ENCODE peak calls at places on chromosomes 1 and 21, in eight cellular contexts. Z is testis, W is Peyer's patch, M is IMR-90, R is neural progenitor cell, F is adrenal gland, Q is tibial nerve, S is tibial artery. O is an unnamed sample. For H3K4me1, the result is how much of the 10 kb centered on the place peaks cover.

GRCh38 chr1:27399251-27399885 is 6.9 kb downstream of the GPR3 start:
- DNase-seq in Z (no peak), W (no peak), M (no peak), R (peak), F (no peak), Q (no peak), S (no peak), O (no peak)

GRCh38 chr1:77536813-77537212 is 145.6 kb downstream of the ZZZ3 start:
- DNase-seq in Z (no peak), W (no peak), M (peak), R (no peak), F (no peak), Q (no peak), S (no peak), O (peak)

GRCh38 chr1:94079056-94079990 is 41.6 kb downstream of the ABCA4 start:
- DNase-seq in Z (no peak), W (no peak), M (no peak), R (peak), F (no peak), Q (no peak), S (no peak), O (no peak)

GRCh38 chr1:147171399-147172167 is 687 bp downstream of the PRKAB2 start:
- DNase-seq in Z (peak), W (no peak), M (no peak), R (peak), F (no peak), Q (no peak), S (peak), O (peak)

GRCh38 chr1:240946926-240947325 is 335.0 kb upstream of the GREM2 start:
- DNase-seq in Z (peak), W (no peak), M (peak), R (peak), F (peak), Q (peak), S (no peak), O (no peak)

GRCh38 chr1:63670164-63670563 is 77.0 kb downstream of the PGM1 start:
- DNase-seq in Z (no peak), W (no peak), M (no peak), R (no peak), F (no peak), Q (no peak), S (no peak), O (no peak)

GRCh38 chr1:108962681-108963051 is 618 bp downstream of the CLCC1 start:
- DNase-seq in Z (peak), W (peak), M (peak), R (no peak), F (peak), Q (peak), S (peak), O (no peak)

GRCh38 chr1:26697978-26698849 is 2.4 kb downstream of the ARID1A start:
- DNase-seq in Z (peak), W (peak), M (peak), R (peak), F (peak), Q (peak), S (peak), O (peak)

GRCh38 chr21:44324106-44324853 is 14.9 kb downstream of the CFAP410 start:
- DNase-seq in Z (no peak), W (no peak), M (no peak), R (no peak), F (no peak), Q (no peak), S (no peak), O (no peak)

GRCh38 chr1:203615182-203615581 is 11.4 kb upstream of the ATP2B4 start:
- DNase-seq in Z (no peak), W (no peak), M (no peak), R (no peak), F (no peak), Q (no peak), S (no peak), O (no peak)

GRCh38 chr1:44696789-44697188 is 22.3 kb downstream of the ARMH1 start:
- DNase-seq in Z (no peak), W (peak), M (no peak), R (no peak), F (no peak), Q (no peak), S (peak), O (no peak)

GRCh38 chr1:206005234-206005633 is 2.0 kb upstream of the RAB7B start:
- DNase-seq in Z (no peak), W (no peak), M (no peak), R (no peak), F (no peak), Q (no peak), S (no peak), O (no peak)

GRCh38 chr1:206067486-206068302 is 14.7 kb downstream of the RHEX start:
- DNase-seq in Z (no peak), W (peak), M (no peak), R (no peak), F (no peak), Q (no peak), S (no peak), O (no peak)

GRCh38 chr1:162035241-162035640 is 11.6 kb upstream of the OLFML2B start:
- DNase-seq in Z (no peak), W (no peak), M (no peak), R (no peak), F (no peak), Q (no peak), S (no peak), O (peak)

GRCh38 chr1:162036156-162036555 is 12.5 kb upstream of the OLFML2B start:
- DNase-seq in Z (no peak), W (no peak), M (no peak), R (no peak), F (no peak), Q (no peak), S (no peak), O (no peak)

GRCh38 chr1:162042361-162042760 is 18.7 kb upstream of the OLFML2B start:
- DNase-seq in Z (no peak), W (no peak), M (no peak), R (no peak), F (no peak), Q (no peak), S (no peak), O (no peak)

GRCh38 chr1:162040657-162041056 is 17.0 kb upstream of the OLFML2B start:
- DNase-seq in Z (no peak), W (no peak), M (peak), R (peak), F (no peak), Q (no peak), S (no peak), O (no peak)

DNA sequence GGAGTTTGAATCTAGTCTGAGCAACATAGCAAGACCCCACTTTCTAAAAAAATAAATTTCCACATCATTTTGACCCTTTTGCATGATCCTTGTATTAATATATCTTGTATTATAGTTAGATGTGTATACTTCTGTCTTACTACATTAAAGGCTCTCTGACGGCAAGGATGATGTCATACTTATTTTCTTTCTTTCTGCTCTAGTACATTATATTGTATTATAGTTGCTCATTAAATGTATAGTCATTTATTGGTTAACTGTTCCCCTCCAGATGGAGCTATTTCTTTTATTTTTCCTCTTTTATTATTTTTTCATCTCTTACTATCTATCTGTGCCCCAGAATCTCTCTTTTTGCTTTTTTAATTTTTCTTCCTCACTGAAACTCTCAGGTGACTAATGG is 15.0 kb upstream of the OLFML2B start:
- DNase-seq in Z (no peak), W (no peak), M (no peak), R (no peak), F (no peak), Q (no peak), S (no peak), O (no peak)
- H3K4me1 ChIP-seq in Z (under half), W (under half), M (under half), R (under half), F (under half), Q (under half), S (under half), O (under half)

GRCh38 chr1:101262601-101263348 is 26.0 kb downstream of the S1PR1 start:
- DNase-seq in Z (no peak), W (no peak), M (no peak), R (no peak), F (no peak), Q (no peak), S (no peak), O (no peak)
- H3K27ac ChIP-seq in Z (peak), W (no peak), M (no peak), R (no peak), F (no peak), Q (no peak), S (no peak), O (no peak)

GRCh38 chr1:220113136-220113695 is 19.3 kb downstream of the IARS2 start:
- DNase-seq in Z (no peak), W (no peak), M (peak), R (peak), F (no peak), Q (no peak), S (no peak), O (no peak)
- TF ChIP-seq CTCF in Z (peak), W (peak), M (peak), R (peak), F (peak), Q (peak), S (peak), O (peak)

DNA sequence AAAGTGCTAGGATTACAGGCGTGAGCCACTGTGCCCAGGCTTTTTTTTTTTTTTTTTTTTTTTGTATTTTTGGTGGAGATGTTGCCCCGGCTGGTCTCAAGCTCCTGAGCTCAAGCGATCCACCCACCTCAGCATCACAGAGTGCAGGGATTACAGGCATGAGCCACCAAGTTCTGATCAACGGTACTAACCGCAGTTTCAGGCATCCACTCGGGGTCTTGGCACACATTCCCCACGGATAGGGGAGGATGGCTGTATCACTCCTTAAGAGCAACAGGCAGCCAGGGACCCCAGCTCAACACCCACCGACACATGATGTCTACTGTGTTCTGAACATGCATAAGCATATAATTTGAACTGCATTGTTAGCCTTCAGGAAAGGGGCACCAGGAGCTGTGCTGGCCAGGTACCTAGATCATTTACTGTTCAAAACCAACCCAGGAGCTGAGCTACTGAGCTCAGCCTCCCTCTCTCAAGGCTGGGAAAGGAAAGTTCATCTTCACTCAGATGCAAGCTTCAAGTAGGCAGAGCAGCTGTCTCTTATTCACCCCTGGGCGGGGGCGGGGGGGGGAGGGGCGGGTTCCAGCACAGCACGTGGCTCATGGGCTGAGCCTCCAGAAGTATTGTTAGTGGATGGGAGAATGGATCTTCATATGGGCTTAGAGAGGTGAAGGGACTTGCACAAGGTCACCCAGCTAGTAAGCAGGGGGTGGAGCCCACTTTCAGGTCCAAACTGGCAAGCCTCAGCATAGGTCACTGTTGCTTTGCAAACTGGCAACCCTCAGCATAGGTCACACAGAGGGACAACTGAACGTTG is 24.6 kb downstream of the CAPZB start:
- DNase-seq in Z (no peak), W (no peak), M (no peak), R (no peak), F (no peak), Q (no peak), S (no peak), O (no peak)
- H3K4me1 ChIP-seq in Z (under half), W (half or more), M (under half), R (half or more), F (under half), Q (half or more), S (under half), O (under half)

DNA sequence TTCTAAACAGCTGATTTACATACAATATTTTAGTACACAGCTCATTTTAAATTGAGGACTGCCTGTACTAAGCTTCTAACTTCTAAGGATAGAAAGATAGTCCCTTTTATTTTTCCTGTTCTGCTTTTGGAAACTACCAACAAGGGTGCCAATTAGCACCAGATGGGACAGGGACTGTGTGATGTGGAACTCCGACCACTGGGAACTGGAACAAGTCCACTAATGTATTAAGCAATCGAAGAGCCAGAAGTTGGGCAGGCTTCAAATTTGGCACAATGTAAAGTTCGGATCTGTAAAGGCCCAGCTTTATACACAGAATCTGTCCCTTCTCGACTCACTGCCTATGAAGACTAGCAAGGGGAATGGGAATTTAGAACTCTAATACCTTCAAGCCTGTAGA is 149.3 kb downstream of the ZC3H11B start:
- DNase-seq in Z (no peak), W (no peak), M (no peak), R (no peak), F (no peak), Q (peak), S (peak), O (no peak)
- H3K27ac ChIP-seq in Z (no peak), W (no peak), M (no peak), R (no peak), F (no peak), Q (no peak), S (no peak), O (no peak)

GRCh38 chr21:33898546-33898945 is 17.1 kb downstream of the ATP5PO start:
- DNase-seq in Z (no peak), W (no peak), M (peak), R (no peak), F (no peak), Q (no peak), S (no peak), O (no peak)

GRCh38 chr21:33902349-33902748 is 13.3 kb downstream of the ATP5PO start:
- DNase-seq in Z (no peak), W (no peak), M (no peak), R (no peak), F (no peak), Q (no peak), S (no peak), O (no peak)

GRCh38 chr21:33899199-33899598 is 16.4 kb downstream of the ATP5PO start:
- DNase-seq in Z (no peak), W (no peak), M (peak), R (no peak), F (no peak), Q (no peak), S (no peak), O (no peak)

GRCh38 chr21:33904041-33904440 is 11.6 kb downstream of the ATP5PO start:
- DNase-seq in Z (peak), W (no peak), M (no peak), R (no peak), F (peak), Q (no peak), S (no peak), O (no peak)

GRCh38 chr21:33901421-33902288 is 13.9 kb downstream of the ATP5PO start:
- DNase-seq in Z (peak), W (no peak), M (peak), R (peak), F (peak), Q (peak), S (peak), O (no peak)
- TF ChIP-seq CTCF in Z (peak), W (peak), M (peak), R (peak), F (peak), Q (peak), S (peak), O (peak)